ENCODE peak calls at places on chromosomes 7 and 10, in eight cellular contexts. One of them, this sample, is unnamed.

GRCh38 chr10:22713853-22714523 is 390 bp downstream of the PIP4K2A start:
- DNase-seq in caudate nucleus: no peak
- DNase-seq in T-helper 2 cell: no peak
- DNase-seq in RCC 7860: peak
- DNase-seq in activated naive CD4-positive, alpha-beta T cell treated with anti-CD3 and anti-CD28 coated beads, Interleukin-2, amount 50 U/mL, for 72 hours: no peak
- DNase-seq in stimulated activated CD8-positive, alpha-beta memory T cell treated with anti-CD3 and anti-CD28 coated beads, Interleukin-4, amount 100 ng/mL, for 4 hours: no peak
- DNase-seq in mesendoderm: peak
- DNase-seq in Kasumi-1: peak
- DNase-seq in this sample: peak

GRCh38 chr10:970311-971149 is 17.7 kb upstream of the GTPBP4 start:
- DNase-seq in activated naive CD4-positive, alpha-beta T cell treated with anti-CD3 and anti-CD28 coated beads, Interleukin-2, amount 50 U/mL, for 72 hours: no peak
- DNase-seq in stimulated activated CD8-positive, alpha-beta memory T cell treated with anti-CD3 and anti-CD28 coated beads, Interleukin-4, amount 100 ng/mL, for 4 hours: no peak
- DNase-seq in RCC 7860: peak
- DNase-seq in Kasumi-1: no peak
- DNase-seq in caudate nucleus: no peak
- DNase-seq in T-helper 2 cell: no peak
- DNase-seq in mesendoderm: no peak
- DNase-seq in this sample: no peak

GRCh38 chr7:68613405-68613804 is 984.9 kb upstream of the AUTS2 start:
- DNase-seq in T-helper 2 cell: no peak
- DNase-seq in caudate nucleus: no peak
- DNase-seq in mesendoderm: peak
- DNase-seq in stimulated activated CD8-positive, alpha-beta memory T cell treated with anti-CD3 and anti-CD28 coated beads, Interleukin-4, amount 100 ng/mL, for 4 hours: no peak
- DNase-seq in activated naive CD4-positive, alpha-beta T cell treated with anti-CD3 and anti-CD28 coated beads, Interleukin-2, amount 50 U/mL, for 72 hours: no peak
- DNase-seq in Kasumi-1: no peak
- DNase-seq in RCC 7860: no peak
- DNase-seq in this sample: no peak

GRCh38 chr7:64877714-64878610 is 25.1 kb upstream of the ZNF273 start:
- DNase-seq in caudate nucleus: peak
- DNase-seq in mesendoderm: no peak
- DNase-seq in Kasumi-1: no peak
- DNase-seq in activated naive CD4-positive, alpha-beta T cell treated with anti-CD3 and anti-CD28 coated beads, Interleukin-2, amount 50 U/mL, for 72 hours: no peak
- DNase-seq in RCC 7860: no peak
- DNase-seq in stimulated activated CD8-positive, alpha-beta memory T cell treated with anti-CD3 and anti-CD28 coated beads, Interleukin-4, amount 100 ng/mL, for 4 hours: no peak
- DNase-seq in T-helper 2 cell: no peak
- DNase-seq in this sample: peak

GRCh38 chr7:76396039-76396732 is 13.3 kb downstream of the SSC4D start:
- DNase-seq in caudate nucleus: peak
- DNase-seq in activated naive CD4-positive, alpha-beta T cell treated with anti-CD3 and anti-CD28 coated beads, Interleukin-2, amount 50 U/mL, for 72 hours: no peak
- DNase-seq in T-helper 2 cell: no peak
- DNase-seq in RCC 7860: no peak
- DNase-seq in mesendoderm: peak
- DNase-seq in Kasumi-1: no peak
- DNase-seq in stimulated activated CD8-positive, alpha-beta memory T cell treated with anti-CD3 and anti-CD28 coated beads, Interleukin-4, amount 100 ng/mL, for 4 hours: no peak
- DNase-seq in this sample: no peak

GRCh38 chr10:70348228-70348850 is 34.1 kb downstream of the LRRC20 start:
- DNase-seq in RCC 7860: peak
- DNase-seq in T-helper 2 cell: no peak
- DNase-seq in Kasumi-1: peak
- DNase-seq in activated naive CD4-positive, alpha-beta T cell treated with anti-CD3 and anti-CD28 coated beads, Interleukin-2, amount 50 U/mL, for 72 hours: peak
- DNase-seq in mesendoderm: peak
- DNase-seq in caudate nucleus: no peak
- DNase-seq in stimulated activated CD8-positive, alpha-beta memory T cell treated with anti-CD3 and anti-CD28 coated beads, Interleukin-4, amount 100 ng/mL, for 4 hours: no peak
- DNase-seq in this sample: peak

GRCh38 chr7:54802114-54802513 is 43.1 kb upstream of the SEC61G start:
- DNase-seq in stimulated activated CD8-positive, alpha-beta memory T cell treated with anti-CD3 and anti-CD28 coated beads, Interleukin-4, amount 100 ng/mL, for 4 hours: no peak
- DNase-seq in activated naive CD4-positive, alpha-beta T cell treated with anti-CD3 and anti-CD28 coated beads, Interleukin-2, amount 50 U/mL, for 72 hours: no peak
- DNase-seq in T-helper 2 cell: no peak
- DNase-seq in caudate nucleus: no peak
- DNase-seq in Kasumi-1: no peak
- DNase-seq in mesendoderm: no peak
- DNase-seq in RCC 7860: no peak
- DNase-seq in this sample: no peak

GRCh38 chr7:157690058-157690832 is 353.4 kb downstream of the DNAJB6 start:
- DNase-seq in activated naive CD4-positive, alpha-beta T cell treated with anti-CD3 and anti-CD28 coated beads, Interleukin-2, amount 50 U/mL, for 72 hours: no peak
- DNase-seq in RCC 7860: no peak
- DNase-seq in caudate nucleus: no peak
- DNase-seq in stimulated activated CD8-positive, alpha-beta memory T cell treated with anti-CD3 and anti-CD28 coated beads, Interleukin-4, amount 100 ng/mL, for 4 hours: no peak
- DNase-seq in Kasumi-1: no peak
- DNase-seq in T-helper 2 cell: no peak
- DNase-seq in mesendoderm: no peak
- DNase-seq in this sample: peak

GRCh38 chr7:101547916-101548599 is 81.0 kb downstream of the MYL10 start:
- DNase-seq in stimulated activated CD8-positive, alpha-beta memory T cell treated with anti-CD3 and anti-CD28 coated beads, Interleukin-4, amount 100 ng/mL, for 4 hours: no peak
- DNase-seq in Kasumi-1: no peak
- DNase-seq in T-helper 2 cell: no peak
- DNase-seq in RCC 7860: no peak
- DNase-seq in mesendoderm: no peak
- DNase-seq in caudate nucleus: no peak
- DNase-seq in activated naive CD4-positive, alpha-beta T cell treated with anti-CD3 and anti-CD28 coated beads, Interleukin-2, amount 50 U/mL, for 72 hours: no peak
- DNase-seq in this sample: no peak

GRCh38 chr10:20986049-20986448 is 88.9 kb upstream of the NEBL start:
- DNase-seq in T-helper 2 cell: no peak
- DNase-seq in stimulated activated CD8-positive, alpha-beta memory T cell treated with anti-CD3 and anti-CD28 coated beads, Interleukin-4, amount 100 ng/mL, for 4 hours: no peak
- DNase-seq in caudate nucleus: no peak
- DNase-seq in Kasumi-1: no peak
- DNase-seq in mesendoderm: no peak
- DNase-seq in activated naive CD4-positive, alpha-beta T cell treated with anti-CD3 and anti-CD28 coated beads, Interleukin-2, amount 50 U/mL, for 72 hours: no peak
- DNase-seq in RCC 7860: no peak
- DNase-seq in this sample: no peak